ENCODE peak calls at places on chromosomes 4 and X, in six cellular contexts. L is IMR-90, C is mesendoderm, P is neuronal stem cell, X is H1, D is trophoblast cell. B is an unnamed sample.

GRCh38 chrX:103791233-103791632 is 14.6 kb downstream of the PLP1 start:
- DNase-seq in L (peak), C (peak), P (no peak), X (no peak), D (no peak), B (no peak)

GRCh38 chrX:129540725-129541184 is 696 bp downstream of the OCRL start:
- DNase-seq in L (no peak), C (peak), P (no peak), X (no peak), D (no peak), B (no peak)

GRCh38 chrX:48025561-48025960 is 18.8 kb downstream of the SPACA5 start:
- DNase-seq in L (peak), C (peak), P (peak), X (no peak), D (peak), B (peak)

GRCh38 chrX:118271770-118272169 is 74.1 kb upstream of the WDR44 start:
- DNase-seq in L (peak), C (peak), P (no peak), X (no peak), D (peak), B (no peak)

GRCh38 chr4:168636506-168637176 is 139.8 kb downstream of the PALLD start:
- DNase-seq in L (peak), C (no peak), P (no peak), X (no peak), D (peak), B (peak)

GRCh38 chr4:1509366-1509765 is 103.1 kb upstream of the NKX1-1 start:
- DNase-seq in L (no peak), C (no peak), P (no peak), X (no peak), D (no peak), B (no peak)

GRCh38 chr4:96713271-96713670 is 873.4 kb downstream of the PDHA2 start:
- DNase-seq in L (no peak), C (no peak), P (no peak), X (no peak), D (no peak), B (peak)

GRCh38 chrX:63746278-63746677 is 38.7 kb downstream of the ARHGEF9 start:
- DNase-seq in L (no peak), C (no peak), P (no peak), X (no peak), D (no peak), B (no peak)

GRCh38 chrX:19647731-19648588 is 132.7 kb upstream of the MAP3K15 start:
- DNase-seq in L (peak), C (no peak), P (no peak), X (no peak), D (no peak), B (peak)

GRCh38 chr4:107279729-107280128 is 243.6 kb upstream of the DKK2 start:
- DNase-seq in L (peak), C (peak), P (no peak), X (no peak), D (no peak), B (peak)

GRCh38 chrX:66221856-66222255 is 57.8 kb downstream of the HEPH start:
- DNase-seq in L (no peak), C (no peak), P (no peak), X (no peak), D (no peak), B (no peak)

GRCh38 chrX:68724531-68725020 is 77.1 kb downstream of the STARD8 start:
- DNase-seq in L (no peak), C (no peak), P (no peak), X (no peak), D (no peak), B (no peak)

GRCh38 chr4:145307763-145308430 is 127.5 kb upstream of the OTUD4 start:
- DNase-seq in L (no peak), C (no peak), P (no peak), X (no peak), D (no peak), B (no peak)

GRCh38 chr4:122855491-122855890 is 28.9 kb downstream of the FGF2 start:
- DNase-seq in L (no peak), C (no peak), P (no peak), X (no peak), D (no peak), B (no peak)

GRCh38 chr4:144356941-144357381 is 216.4 kb upstream of the GYPA start:
- DNase-seq in L (no peak), C (peak), P (no peak), X (no peak), D (no peak), B (no peak)

GRCh38 chr4:94813221-94813620 is 55.5 kb downstream of the BMPR1B start:
- DNase-seq in L (no peak), C (peak), P (no peak), X (no peak), D (no peak), B (no peak)

GRCh38 chr4:133865606-133866327 is 335.8 kb downstream of the PABPC4L start:
- DNase-seq in L (peak), C (peak), P (peak), X (no peak), D (peak), B (peak)

GRCh38 chrX:111483140-111483539 is 28.3 kb upstream of the SERTM2 start:
- DNase-seq in L (no peak), C (no peak), P (no peak), X (no peak), D (no peak), B (no peak)

DNA sequence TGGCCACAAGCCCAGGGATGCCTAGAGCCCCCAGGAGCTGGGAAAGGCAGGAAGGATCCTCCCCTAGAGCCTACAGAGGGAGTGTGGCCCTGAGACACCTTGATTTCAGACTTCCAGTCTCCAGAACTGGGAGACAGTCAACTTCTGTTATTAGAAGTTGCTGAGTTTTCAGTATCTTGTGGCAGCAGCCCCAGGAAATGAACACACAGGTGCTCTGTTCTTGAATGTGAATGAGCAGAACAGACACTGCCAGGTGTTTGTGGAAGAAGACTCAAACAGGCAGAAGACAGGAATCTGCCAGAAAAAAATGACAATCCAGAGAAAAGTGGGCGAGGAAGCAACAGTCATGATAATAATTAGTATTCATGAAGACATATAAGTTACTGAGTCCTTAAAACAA is 64.5 kb upstream of the STS start:
- DNase-seq in L (no peak), C (no peak), P (no peak), X (no peak), D (no peak), B (no peak)
- H3K4me3 ChIP-seq in L (no peak), C (no peak), P (no peak), X (no peak), D (no peak), B (no peak)

GRCh38 chrX:74613350-74614192 is 853 bp downstream of the RLIM start:
- DNase-seq in L (peak), C (peak), P (no peak), X (no peak), D (peak), B (peak)

DNA sequence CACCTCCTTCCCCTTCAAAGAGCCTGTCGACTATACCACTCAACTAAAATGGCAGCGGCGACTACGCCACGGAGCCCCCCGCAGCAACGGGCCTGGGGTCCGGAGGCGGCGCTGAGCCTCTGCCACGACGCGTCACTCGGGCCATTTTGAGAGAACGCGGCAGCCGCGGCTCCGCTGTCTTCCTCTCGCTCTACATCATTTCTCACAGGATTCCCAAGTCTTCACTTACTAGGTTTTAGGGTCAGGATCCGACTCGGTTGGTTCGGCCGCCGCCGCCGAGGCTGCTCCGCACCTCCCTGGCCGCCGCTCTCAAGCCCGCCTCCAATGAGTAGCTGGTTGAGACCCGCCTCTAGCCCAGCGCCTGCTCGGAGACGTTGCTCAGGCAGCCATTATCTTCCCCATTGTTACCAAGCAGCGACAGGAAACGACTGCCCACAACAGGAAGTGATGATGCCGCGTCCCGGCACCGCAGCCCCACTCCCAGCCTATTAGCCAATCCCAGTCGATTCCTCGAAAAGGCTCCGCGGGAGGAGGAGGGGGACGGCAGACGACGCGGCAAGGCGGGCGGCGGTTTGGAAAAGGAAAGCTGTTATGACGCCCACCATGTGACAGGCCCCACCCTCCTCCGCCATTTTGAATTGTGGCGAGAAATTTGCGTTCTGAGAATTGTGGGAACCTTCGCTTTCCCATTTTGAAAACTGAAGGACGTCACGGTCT is at the start of gene RLIM:
- DNase-seq in L (peak), C (peak), P (peak), X (peak), D (peak), B (peak)
- H3K4ac ChIP-seq in L (peak), C (peak), P (no peak), X (no peak), D (peak), B (peak)

GRCh38 chrX:153951683-153952372 is 7.4 kb upstream of the RENBP start:
- DNase-seq in L (no peak), C (no peak), P (no peak), X (no peak), D (no peak), B (no peak)
- H3K4me3 ChIP-seq in L (no peak), C (no peak), P (no peak), X (no peak), D (no peak), B (no peak)

GRCh38 chrX:8288590-8288989 is 117.5 kb upstream of the VCX2 start:
- DNase-seq in L (no peak), C (no peak), P (no peak), X (no peak), D (no peak), B (no peak)
- H3K4ac ChIP-seq in L (no peak), C (no peak), P (no peak), X (no peak), D (no peak), B (no peak)

GRCh38 chr4:91527056-91527455 is 776.7 kb upstream of the GRID2 start:
- DNase-seq in L (no peak), C (no peak), P (no peak), X (no peak), D (no peak), B (no peak)

DNA sequence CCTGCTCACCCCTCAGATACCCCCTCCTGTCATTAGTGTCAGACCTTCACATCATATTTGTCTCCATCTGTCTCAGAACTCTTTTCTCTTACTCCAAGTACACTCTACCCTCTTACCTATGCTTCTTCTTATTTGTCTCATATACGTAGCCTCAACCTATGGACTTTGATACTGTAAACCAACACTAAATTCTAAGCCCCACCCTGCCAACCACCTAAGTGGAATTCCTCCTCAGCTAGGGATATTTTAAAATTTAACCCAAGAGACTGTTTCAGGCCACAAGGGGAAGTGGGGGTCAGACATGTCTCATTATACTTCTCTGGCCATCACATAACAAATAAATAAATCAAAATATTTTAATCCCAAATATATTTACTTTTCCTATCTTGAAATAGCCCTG is 778.1 kb upstream of the GRID2 start:
- DNase-seq in L (no peak), C (no peak), P (no peak), X (no peak), D (no peak), B (no peak)
- H3K4me3 ChIP-seq in L (no peak), C (no peak), P (no peak), X (no peak), D (no peak), B (no peak)

GRCh38 chr4:77157859-77158486 is 966 bp downstream of the CCNG2 start:
- DNase-seq in L (peak), C (peak), P (peak), X (peak), D (peak), B (peak)
- H3K4ac ChIP-seq in L (peak), C (peak), P (peak), X (peak), D (peak), B (peak)

DNA sequence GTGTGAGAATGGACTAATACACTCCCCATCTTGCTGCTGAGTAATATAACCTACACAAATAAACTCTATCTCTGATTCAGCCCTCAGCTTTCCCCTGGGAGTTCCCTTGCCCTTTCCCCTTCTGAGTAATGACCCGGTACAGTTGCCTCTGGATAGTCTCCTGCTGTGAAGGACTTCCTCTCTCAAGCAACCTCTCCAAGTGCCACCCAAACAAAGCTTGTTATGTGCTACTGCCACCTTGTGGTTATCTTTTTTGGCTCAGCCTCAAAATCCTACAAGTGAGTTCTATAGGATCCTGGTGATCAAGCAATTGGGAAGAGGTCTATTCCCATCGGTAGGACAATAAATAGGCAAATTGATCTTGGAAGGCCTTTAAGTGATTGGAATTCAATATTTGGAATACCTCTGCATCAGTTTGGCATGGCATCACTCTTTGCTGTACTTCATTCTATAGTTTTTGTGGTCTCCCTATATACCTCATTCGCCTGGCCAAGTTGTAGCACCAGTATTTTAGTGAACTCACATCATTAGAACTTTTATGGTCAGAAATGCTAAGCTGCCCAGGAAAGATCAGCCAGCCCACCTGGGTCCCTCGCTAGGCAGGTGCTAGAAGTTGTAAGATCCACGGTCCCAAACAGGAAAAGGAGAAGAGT is 40.1 kb downstream of the ZCCHC13 start:
- DNase-seq in L (peak), C (peak), P (peak), X (peak), D (peak), B (peak)
- H3K4me3 ChIP-seq in L (no peak), C (no peak), P (no peak), X (no peak), D (no peak), B (no peak)

DNA sequence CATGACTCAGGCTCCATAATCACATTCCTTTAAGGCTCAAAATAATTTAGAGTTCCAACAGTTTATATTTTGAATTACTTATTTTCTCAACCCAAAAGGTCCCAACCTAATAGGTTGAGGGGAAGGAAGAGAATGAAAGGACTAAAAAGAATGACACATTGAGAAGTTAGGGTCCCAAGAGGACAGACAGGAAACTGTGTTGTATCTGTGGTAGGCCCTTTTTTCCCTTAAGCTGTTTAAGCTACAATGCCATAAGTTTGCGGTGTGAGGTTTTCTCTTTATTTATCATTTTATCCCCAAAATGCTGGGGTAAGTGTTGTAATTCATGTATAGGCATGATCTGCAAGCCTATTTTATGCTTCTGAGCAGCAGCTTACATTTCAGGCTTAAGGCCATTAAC is 290.2 kb downstream of the ZNF674 start:
- DNase-seq in L (no peak), C (no peak), P (no peak), X (no peak), D (no peak), B (no peak)
- H3K4ac ChIP-seq in L (no peak), C (no peak), P (no peak), X (no peak), D (no peak), B (no peak)

B was measured in mesenchymal stem cell.